ENCODE peak calls at places on chromosomes 6 and 20, in nine cellular contexts. O is A673, A is foreskin fibroblast, N is AG04450, T is lower leg skin, J is bronchial epithelial cell, S is retinal pigment epithelial cell, P is neural progenitor cell, U is GM06990. R is an unnamed sample.

GRCh38 chr6:46927066-46927465 is 5.3 kb upstream of the ADGRF5 start:
- DNase-seq in O (no peak), A (no peak), N (no peak), T (no peak), J (peak; percentile 48), S (no peak), P (no peak), U (no peak), R (no peak)

GRCh38 chr20:36298795-36299339 is 7.3 kb upstream of the DLGAP4 start:
- DNase-seq in O (no peak), A (no peak), N (no peak), T (peak; percentile 43), J (no peak), S (no peak), P (no peak), U (no peak), R (no peak)

GRCh38 chr6:150710236-150710635 is 110.6 kb downstream of the PLEKHG1 start:
- DNase-seq in O (no peak), A (no peak), N (no peak), T (no peak), J (peak; percentile 82), S (no peak), P (no peak), U (no peak), R (no peak)

GRCh38 chr6:144013486-144013909 is 5.4 kb upstream of the PLAGL1 start:
- DNase-seq in O (peak; percentile 84), A (peak; percentile 66), N (peak; percentile 43), T (peak; percentile 93), J (peak; percentile 58), S (no peak), P (peak; percentile 90), U (peak; percentile 20), R (peak; percentile 87)

GRCh38 chr20:25259788-25260254 is 11.9 kb downstream of the PYGB start:
- DNase-seq in O (no peak), A (no peak), N (no peak), T (peak; percentile 78), J (no peak), S (no peak), P (no peak), U (no peak), R (no peak)

GRCh38 chr20:64077876-64078551 is 1.3 kb downstream of the RGS19 start:
- DNase-seq in O (no peak), A (no peak), N (no peak), T (no peak), J (no peak), S (no peak), P (no peak), U (peak; percentile 73), R (no peak)

GRCh38 chr6:101761124-101761601 is 367.7 kb downstream of the GRIK2 start:
- DNase-seq in O (no peak), A (peak; percentile 80), N (peak; percentile 15), T (no peak), J (peak; percentile 89), S (no peak), P (no peak), U (no peak), R (no peak)

GRCh38 chr6:11822346-11822745 is 43.7 kb upstream of the ADTRP start:
- DNase-seq in O (no peak), A (no peak), N (no peak), T (no peak), J (no peak), S (no peak), P (no peak), U (no peak), R (no peak)

GRCh38 chr6:105560611-105561066 is 157.8 kb upstream of the PREP start:
- DNase-seq in O (no peak), A (peak; percentile 25), N (no peak), T (no peak), J (peak; percentile 92), S (no peak), P (no peak), U (peak; percentile 24), R (no peak)

GRCh38 chr6:163570579-163571231 is 156.2 kb downstream of the QKI start:
- DNase-seq in O (no peak), A (no peak), N (no peak), T (no peak), J (no peak), S (no peak), P (no peak), U (no peak), R (no peak)

GRCh38 chr6:40755749-40756452 is 168.7 kb upstream of the LRFN2 start:
- DNase-seq in O (peak; percentile 8), A (no peak), N (no peak), T (no peak), J (no peak), S (peak; percentile 12), P (no peak), U (no peak), R (no peak)

GRCh38 chr6:26194774-26195375 is 107.6 kb downstream of the HFE start:
- DNase-seq in O (no peak), A (no peak), N (no peak), T (no peak), J (no peak), S (no peak), P (no peak), U (no peak), R (no peak)

GRCh38 chr6:34140075-34140474 is 5.8 kb downstream of the GRM4 start:
- DNase-seq in O (no peak), A (no peak), N (no peak), T (no peak), J (no peak), S (no peak), P (no peak), U (no peak), R (no peak)

GRCh38 chr20:53752971-53753879 is 159.6 kb upstream of the ZNF217 start:
- DNase-seq in O (peak; percentile 44), A (no peak), N (no peak), T (no peak), J (peak; percentile 82), S (no peak), P (no peak), U (no peak), R (no peak)

GRCh38 chr6:138109042-138109997 is 2.1 kb upstream of the PERP start:
- DNase-seq in O (peak; percentile 67), A (peak; percentile 59), N (peak; percentile 13), T (peak; percentile 97), J (peak; percentile 88), S (no peak), P (peak; percentile 48), U (peak; percentile 15), R (peak; percentile 85)

GRCh38 chr20:12355185-12355584 is 437.5 kb downstream of the BTBD3 start:
- DNase-seq in O (no peak), A (no peak), N (no peak), T (no peak), J (no peak), S (no peak), P (no peak), U (no peak), R (no peak)

GRCh38 chr6:89079611-89080213 is 839 bp upstream of the PNRC1 start:
- DNase-seq in O (peak; percentile 64), A (peak; percentile 45), N (no peak), T (peak; percentile 88), J (peak; percentile 57), S (no peak), P (peak; percentile 56), U (peak; percentile 41), R (peak; percentile 78)

GRCh38 chr6:28980137-28980796 is 24.8 kb downstream of the ZNF311 start:
- DNase-seq in O (no peak), A (no peak), N (no peak), T (no peak), J (no peak), S (no peak), P (no peak), U (no peak), R (no peak)
- H3K4me3 ChIP-seq in O (peak overlapping the region; percentile 59), A (peak overlapping the region; percentile 61), N (peak overlapping the region; percentile 61), T (no peak overlapping the region), J (peak overlapping the region; percentile 74), S (peak overlapping the region; percentile 86), P (peak overlapping the region; percentile 97), U (peak overlapping the region; percentile 74), R (peak overlapping the region; percentile 63)

DNA sequence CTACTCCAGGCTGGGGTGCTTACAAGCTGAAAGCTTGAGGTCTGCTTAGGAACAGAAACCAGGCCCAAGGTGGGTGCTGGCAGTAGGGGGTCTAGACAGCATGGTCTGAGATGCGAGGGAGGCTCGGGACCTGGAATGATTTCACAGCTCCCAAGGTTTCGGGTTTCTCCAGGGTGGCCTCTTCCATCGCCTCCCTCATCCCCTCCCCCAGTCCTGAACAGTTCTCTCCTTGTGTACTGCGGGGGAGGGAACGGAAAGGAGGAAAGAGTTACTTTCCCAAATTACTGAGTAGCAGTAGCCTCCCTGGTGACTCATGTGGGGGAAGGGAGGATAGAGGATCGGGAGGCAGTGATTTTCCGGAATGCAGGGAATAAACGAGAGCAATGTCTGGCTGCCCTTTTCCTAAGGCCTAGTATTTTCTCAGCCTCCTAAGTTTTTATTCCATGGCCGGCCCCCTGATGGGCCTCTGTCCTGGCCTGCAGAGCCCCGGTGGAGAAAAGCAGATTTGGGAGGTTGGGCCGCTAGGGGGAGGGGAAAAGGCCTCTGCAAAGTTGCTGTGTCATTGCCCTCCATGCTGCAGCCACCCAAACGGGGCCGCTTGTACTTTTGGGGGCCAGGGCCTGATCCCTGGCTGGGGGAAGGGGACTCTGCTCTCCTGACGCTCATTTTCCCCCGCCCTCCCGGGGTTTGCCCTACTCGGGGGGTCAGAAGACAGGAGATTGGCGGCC is 1.5 kb downstream of the BRD2 start:
- DNase-seq in O (peak; percentile 97), A (peak; percentile 98), N (peak; percentile 93), T (peak; percentile 94), J (peak; percentile 91), S (no peak), P (peak; percentile 92), U (peak; percentile 86), R (peak; percentile 92)
- TF ChIP-seq CTCF in O (peak; percentile 38), A (no peak), N (peak; percentile 33), T (no peak), J (peak; percentile 42), S (peak; percentile 22), P (peak; percentile 60), U (peak; percentile 29), R (peak; percentile 11)

DNA sequence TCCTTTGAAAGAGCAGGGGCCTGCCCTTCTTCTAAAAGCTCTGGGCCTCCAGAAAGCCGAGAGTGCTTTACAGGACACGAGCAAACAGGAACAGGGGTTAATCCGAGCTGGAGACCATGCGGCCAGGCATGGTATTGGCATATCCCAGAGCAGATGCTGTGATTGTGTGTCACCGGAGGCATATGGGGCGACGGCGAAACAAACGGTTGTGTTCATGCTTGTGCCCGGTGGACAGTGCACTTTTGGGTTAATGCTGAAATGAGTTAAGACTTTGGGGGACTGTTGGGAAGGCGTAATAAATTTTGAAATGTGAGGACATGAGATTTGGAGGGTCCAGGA is 1088.7 kb upstream of the DEFB115 start:
- DNase-seq in O (no peak), A (no peak), N (no peak), T (no peak), J (no peak), S (no peak), P (no peak), U (no peak), R (no peak)
- H3K4me3 ChIP-seq in O (no peak overlapping the region), A (no peak overlapping the region), N (no peak overlapping the region), T (no peak overlapping the region), J (no peak overlapping the region), S (no peak overlapping the region), P (no peak overlapping the region), U (no peak overlapping the region), R (no peak overlapping the region)

DNA sequence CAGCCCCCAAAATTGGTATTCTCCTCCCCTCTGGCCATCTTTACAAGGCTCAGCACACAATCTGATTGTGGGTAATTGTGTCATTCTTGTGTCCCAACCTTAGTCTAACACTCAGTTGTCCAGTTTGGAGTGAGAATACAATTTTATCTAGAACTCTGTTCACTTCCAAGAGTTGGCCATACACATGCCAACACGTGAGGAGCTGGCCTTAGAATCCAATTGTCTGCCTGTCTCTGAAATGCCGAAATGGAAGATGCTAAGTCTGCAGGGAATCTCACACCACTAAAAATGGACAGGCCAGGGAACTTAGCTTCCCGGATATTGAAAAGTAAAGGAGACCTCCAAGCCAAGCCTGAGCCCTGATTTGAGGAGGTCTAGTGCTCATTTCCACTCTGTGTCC is 12.3 kb downstream of the FOXA2 start:
- DNase-seq in O (no peak), A (no peak), N (no peak), T (no peak), J (no peak), S (no peak), P (no peak), U (no peak), R (no peak)
- TF ChIP-seq CTCF in O (no peak), A (no peak), N (no peak), T (no peak), J (no peak), S (no peak), P (no peak), U (no peak), R (no peak)